ENCODE peak calls at places on chromosomes 7 and 10, in nine cellular contexts. One of them, this sample, is unnamed.

GRCh38 chr10:123808873-123809272 is 82.7 kb downstream of the CPXM2 start:
- DNase-seq in T-helper 9 cell: no peak
- DNase-seq in AG09319: peak
- DNase-seq in memory B cell: no peak
- DNase-seq in stomach: no peak
- DNase-seq in A172: peak
- DNase-seq in fibroblast of lung: no peak
- DNase-seq in stimulated activated naive CD4-positive, alpha-beta T cell: no peak
- DNase-seq in H54: no peak
- DNase-seq in this sample: peak

GRCh38 chr7:20329389-20330175 is 1.1 kb upstream of the ITGB8 start:
- DNase-seq in T-helper 9 cell: no peak
- DNase-seq in AG09319: no peak
- DNase-seq in memory B cell: peak
- DNase-seq in stomach: peak
- DNase-seq in A172: peak
- DNase-seq in fibroblast of lung: peak
- DNase-seq in stimulated activated naive CD4-positive, alpha-beta T cell: no peak
- DNase-seq in H54: peak
- DNase-seq in this sample: peak

GRCh38 chr7:112266595-112267270 is 60.2 kb downstream of the ZNF277 start:
- DNase-seq in T-helper 9 cell: no peak
- DNase-seq in AG09319: no peak
- DNase-seq in memory B cell: no peak
- DNase-seq in stomach: no peak
- DNase-seq in A172: no peak
- DNase-seq in fibroblast of lung: peak
- DNase-seq in stimulated activated naive CD4-positive, alpha-beta T cell: no peak
- DNase-seq in H54: no peak
- DNase-seq in this sample: peak

GRCh38 chr10:80289451-80290287 is at the start of gene MAT1A:
- DNase-seq in T-helper 9 cell: no peak
- DNase-seq in AG09319: no peak
- DNase-seq in memory B cell: no peak
- DNase-seq in stomach: no peak
- DNase-seq in A172: peak
- DNase-seq in fibroblast of lung: peak
- DNase-seq in stimulated activated naive CD4-positive, alpha-beta T cell: no peak
- DNase-seq in H54: peak
- DNase-seq in this sample: no peak

GRCh38 chr7:111942450-111943081 is 263.6 kb downstream of the DOCK4 start:
- DNase-seq in T-helper 9 cell: no peak
- DNase-seq in AG09319: no peak
- DNase-seq in memory B cell: no peak
- DNase-seq in stomach: no peak
- DNase-seq in A172: no peak
- DNase-seq in fibroblast of lung: no peak
- DNase-seq in stimulated activated naive CD4-positive, alpha-beta T cell: no peak
- DNase-seq in H54: no peak
- DNase-seq in this sample: no peak

GRCh38 chr10:12564173-12564572 is 214.8 kb downstream of the CAMK1D start:
- DNase-seq in T-helper 9 cell: no peak
- DNase-seq in AG09319: no peak
- DNase-seq in memory B cell: no peak
- DNase-seq in stomach: no peak
- DNase-seq in A172: no peak
- DNase-seq in fibroblast of lung: peak
- DNase-seq in stimulated activated naive CD4-positive, alpha-beta T cell: no peak
- DNase-seq in H54: no peak
- DNase-seq in this sample: peak

GRCh38 chr7:124251616-124252015 is 218.7 kb upstream of the TMEM229A start:
- DNase-seq in T-helper 9 cell: no peak
- DNase-seq in AG09319: no peak
- DNase-seq in memory B cell: no peak
- DNase-seq in stomach: no peak
- DNase-seq in A172: no peak
- DNase-seq in fibroblast of lung: peak
- DNase-seq in stimulated activated naive CD4-positive, alpha-beta T cell: no peak
- DNase-seq in H54: no peak
- DNase-seq in this sample: no peak

GRCh38 chr10:15521507-15521906 is 150.4 kb upstream of the FAM171A1 start:
- DNase-seq in T-helper 9 cell: no peak
- DNase-seq in AG09319: no peak
- DNase-seq in memory B cell: no peak
- DNase-seq in stomach: no peak
- DNase-seq in A172: no peak
- DNase-seq in fibroblast of lung: no peak
- DNase-seq in stimulated activated naive CD4-positive, alpha-beta T cell: no peak
- DNase-seq in H54: no peak
- DNase-seq in this sample: no peak

GRCh38 chr10:71766717-71767419 is 6.5 kb downstream of the VSIR start:
- DNase-seq in T-helper 9 cell: no peak
- DNase-seq in AG09319: peak
- DNase-seq in memory B cell: peak
- DNase-seq in stomach: peak
- DNase-seq in A172: peak
- DNase-seq in fibroblast of lung: peak
- DNase-seq in stimulated activated naive CD4-positive, alpha-beta T cell: no peak
- DNase-seq in H54: peak
- DNase-seq in this sample: peak

GRCh38 chr10:106705576-106706526 is 458.7 kb downstream of the SORCS1 start:
- DNase-seq in T-helper 9 cell: no peak
- DNase-seq in AG09319: peak
- DNase-seq in memory B cell: peak
- DNase-seq in stomach: peak
- DNase-seq in A172: peak
- DNase-seq in fibroblast of lung: peak
- DNase-seq in stimulated activated naive CD4-positive, alpha-beta T cell: no peak
- DNase-seq in H54: peak
- DNase-seq in this sample: peak

GRCh38 chr10:48289652-48290238 is 15.2 kb upstream of the FRMPD2 start:
- DNase-seq in T-helper 9 cell: peak
- DNase-seq in AG09319: no peak
- DNase-seq in memory B cell: peak
- DNase-seq in stomach: peak
- DNase-seq in A172: peak
- DNase-seq in fibroblast of lung: peak
- DNase-seq in stimulated activated naive CD4-positive, alpha-beta T cell: peak
- DNase-seq in H54: peak
- DNase-seq in this sample: peak

GRCh38 chr7:91165846-91166230 is 98.4 kb upstream of the FZD1 start:
- DNase-seq in T-helper 9 cell: no peak
- DNase-seq in AG09319: no peak
- DNase-seq in memory B cell: no peak
- DNase-seq in stomach: no peak
- DNase-seq in A172: no peak
- DNase-seq in fibroblast of lung: peak
- DNase-seq in stimulated activated naive CD4-positive, alpha-beta T cell: no peak
- DNase-seq in H54: no peak
- DNase-seq in this sample: no peak

GRCh38 chr10:130769146-130770017 is 542.1 kb downstream of the TCERG1L start:
- DNase-seq in T-helper 9 cell: no peak
- DNase-seq in AG09319: no peak
- DNase-seq in memory B cell: no peak
- DNase-seq in stomach: no peak
- DNase-seq in A172: no peak
- DNase-seq in fibroblast of lung: no peak
- DNase-seq in stimulated activated naive CD4-positive, alpha-beta T cell: no peak
- DNase-seq in H54: no peak
- DNase-seq in this sample: no peak

GRCh38 chr7:154584352-154585252 is 418.3 kb downstream of the PAXIP1 start:
- DNase-seq in T-helper 9 cell: no peak
- DNase-seq in AG09319: no peak
- DNase-seq in memory B cell: no peak
- DNase-seq in stomach: no peak
- DNase-seq in A172: no peak
- DNase-seq in fibroblast of lung: no peak
- DNase-seq in stimulated activated naive CD4-positive, alpha-beta T cell: no peak
- DNase-seq in H54: no peak
- DNase-seq in this sample: no peak

GRCh38 chr7:44195901-44196300 is 4.9 kb upstream of the YKT6 start:
- DNase-seq in T-helper 9 cell: no peak
- DNase-seq in AG09319: no peak
- DNase-seq in memory B cell: no peak
- DNase-seq in stomach: no peak
- DNase-seq in A172: no peak
- DNase-seq in fibroblast of lung: no peak
- DNase-seq in stimulated activated naive CD4-positive, alpha-beta T cell: no peak
- DNase-seq in H54: no peak
- DNase-seq in this sample: no peak

GRCh38 chr10:61271127-61271780 is 181.9 kb downstream of the TMEM26 start:
- DNase-seq in T-helper 9 cell: no peak
- DNase-seq in AG09319: peak
- DNase-seq in memory B cell: no peak
- DNase-seq in stomach: no peak
- DNase-seq in A172: peak
- DNase-seq in fibroblast of lung: peak
- DNase-seq in stimulated activated naive CD4-positive, alpha-beta T cell: no peak
- DNase-seq in H54: peak
- DNase-seq in this sample: peak

GRCh38 chr10:44990302-44990655 is 10.4 kb upstream of the ZNF22 start:
- DNase-seq in T-helper 9 cell: no peak
- DNase-seq in AG09319: no peak
- DNase-seq in memory B cell: no peak
- DNase-seq in stomach: no peak
- DNase-seq in A172: no peak
- DNase-seq in fibroblast of lung: no peak
- DNase-seq in stimulated activated naive CD4-positive, alpha-beta T cell: no peak
- DNase-seq in H54: no peak
- DNase-seq in this sample: no peak

GRCh38 chr10:110354322-110354766 is 49.6 kb upstream of the SMNDC1 start:
- DNase-seq in T-helper 9 cell: peak
- DNase-seq in AG09319: peak
- DNase-seq in memory B cell: peak
- DNase-seq in stomach: peak
- DNase-seq in A172: peak
- DNase-seq in fibroblast of lung: peak
- DNase-seq in stimulated activated naive CD4-positive, alpha-beta T cell: peak
- DNase-seq in H54: no peak
- DNase-seq in this sample: peak